ENCODE peak calls at places on chromosomes 11 and 22, in nine cellular contexts. Z, V, U, D, G, S, J, I and Y are unnamed samples.

GRCh38 chr11:94728541-94728940 is 39.6 kb upstream of the AMOTL1 start:
- DNase-seq in U (no peak), G (no peak), J (no peak), I (no peak), Z (no peak), D (no peak), S (no peak), V (peak; percentile 59), Y (no peak)

GRCh38 chr11:119248750-119249670 is 42.9 kb downstream of the CBL start:
- DNase-seq in I (no peak), U (no peak), D (no peak), S (no peak), G (no peak), J (no peak), V (no peak), Z (no peak), Y (no peak)

GRCh38 chr11:1148752-1149180 is 9.0 kb upstream of the MUC5AC start:
- DNase-seq in V (no peak), D (no peak), I (no peak), G (no peak), S (no peak), U (no peak), J (no peak), Z (no peak), Y (no peak)

GRCh38 chr11:119298726-119299125 is 18.2 kb downstream of the MCAM start:
- DNase-seq in S (no peak), V (no peak), Z (no peak), G (no peak), I (no peak), D (peak; percentile 65), U (no peak), J (no peak), Y (no peak)

GRCh38 chr11:11513438-11513837 is 108.4 kb downstream of the GALNT18 start:
- DNase-seq in U (no peak), G (no peak), J (no peak), D (no peak), Z (no peak), S (no peak), V (peak; percentile 85), I (no peak), Y (no peak)

GRCh38 chr11:64203421-64204079 is 3.0 kb upstream of the FERMT3 start:
- DNase-seq in G (no peak), U (no peak), Z (no peak), J (no peak), S (no peak), V (no peak), D (no peak), I (no peak), Y (no peak)

GRCh38 chr11:133809525-133810178 is 35.7 kb downstream of the SPATA19 start:
- DNase-seq in I (no peak), V (no peak), U (no peak), G (no peak), Z (no peak), D (no peak), S (no peak), J (no peak), Y (no peak)

GRCh38 chr22:29944339-29944738 is 61.4 kb downstream of the MTMR3 start:
- DNase-seq in S (no peak), D (no peak), Z (no peak), V (no peak), G (no peak), I (no peak), J (no peak), U (no peak), Y (no peak)

GRCh38 chr11:34840736-34841386 is 75.3 kb downstream of the APIP start:
- DNase-seq in U (peak; percentile 57), D (no peak), G (peak; percentile 27), J (peak; percentile 85), S (no peak), V (no peak), Z (no peak), I (no peak), Y (peak; percentile 52)

GRCh38 chr11:36899796-36900195 is 301.8 kb upstream of the RAG2 start:
- DNase-seq in S (no peak), J (no peak), I (no peak), U (no peak), V (no peak), D (no peak), G (no peak), Z (no peak), Y (no peak)

GRCh38 chr11:126400019-126400962 is 44.8 kb downstream of the ST3GAL4 start:
- DNase-seq in J (no peak), I (no peak), G (no peak), Z (no peak), V (no peak), U (no peak), S (no peak), D (no peak), Y (no peak)

GRCh38 chr11:35347921-35348331 is 71.4 kb downstream of the SLC1A2 start:
- DNase-seq in G (no peak), J (no peak), I (peak; percentile 71), V (peak; percentile 87), S (no peak), Z (no peak), D (no peak), U (no peak), Y (no peak)

GRCh38 chr11:64691543-64691942 is 31.5 kb downstream of the NRXN2 start:
- DNase-seq in S (no peak), V (no peak), Z (no peak), I (no peak), G (no peak), J (no peak), U (no peak), D (no peak), Y (no peak)

GRCh38 chr11:44994753-44995152 is 44.1 kb upstream of the TP53I11 start:
- DNase-seq in S (no peak), Z (no peak), G (no peak), D (no peak), U (no peak), I (no peak), V (no peak), J (no peak), Y (no peak)
- TF ChIP-seq CTCF in S (no peak), Z (no peak), G (no peak), D (no peak), U (peak; percentile 6), I (no peak), V (no peak), J (no peak), Y (no peak)

GRCh38 chr22:39502109-39502788 is at the start of gene MIEF1:
- DNase-seq in D (peak; percentile 99), V (peak; percentile 67), I (peak; percentile 70), G (peak; percentile 98), Z (peak; percentile 94), J (peak; percentile 97), U (peak; percentile 96), S (peak; percentile 91), Y (peak; percentile 98)
- TF ChIP-seq CTCF in D (no peak), V (no peak), I (no peak), G (no peak), Z (no peak), J (no peak), U (no peak), S (no peak), Y (no peak)

DNA sequence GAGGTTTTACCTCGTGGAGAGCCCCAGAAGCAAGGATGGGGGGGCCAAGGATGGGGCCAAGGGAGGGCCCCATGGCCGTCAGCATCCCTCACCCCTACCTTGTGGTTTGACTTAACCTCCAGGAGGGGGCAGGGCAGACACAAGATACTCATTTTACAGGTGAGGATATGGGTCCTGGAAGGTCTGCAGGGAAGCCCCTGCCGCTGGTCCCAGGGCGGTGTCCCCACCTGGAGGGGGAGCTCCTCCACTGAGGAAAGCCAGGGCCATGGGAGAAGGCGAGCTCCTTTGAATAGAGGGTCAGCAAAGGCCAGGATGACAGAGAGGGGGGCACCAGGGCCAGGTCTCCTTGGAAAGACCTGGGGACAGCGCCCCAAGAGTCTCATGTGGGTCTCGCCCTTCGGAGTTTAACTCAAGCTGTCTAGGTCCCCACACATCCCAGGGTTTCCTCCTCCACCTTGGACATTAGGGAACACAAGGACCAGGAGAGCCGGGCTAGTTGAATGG is 5.9 kb upstream of the ADORA2A start:
- DNase-seq in I (no peak), D (no peak), J (peak; percentile 44), U (peak; percentile 73), G (peak; percentile 68), V (no peak), Z (no peak), S (peak; percentile 86), Y (peak; percentile 69)
- TF ChIP-seq CTCF in I (peak; percentile 17), D (no peak), J (peak; percentile 29), U (peak; percentile 87), G (peak; percentile 64), V (peak; percentile 21), Z (peak; percentile 48), S (peak; percentile 74), Y (peak; percentile 28)

DNA sequence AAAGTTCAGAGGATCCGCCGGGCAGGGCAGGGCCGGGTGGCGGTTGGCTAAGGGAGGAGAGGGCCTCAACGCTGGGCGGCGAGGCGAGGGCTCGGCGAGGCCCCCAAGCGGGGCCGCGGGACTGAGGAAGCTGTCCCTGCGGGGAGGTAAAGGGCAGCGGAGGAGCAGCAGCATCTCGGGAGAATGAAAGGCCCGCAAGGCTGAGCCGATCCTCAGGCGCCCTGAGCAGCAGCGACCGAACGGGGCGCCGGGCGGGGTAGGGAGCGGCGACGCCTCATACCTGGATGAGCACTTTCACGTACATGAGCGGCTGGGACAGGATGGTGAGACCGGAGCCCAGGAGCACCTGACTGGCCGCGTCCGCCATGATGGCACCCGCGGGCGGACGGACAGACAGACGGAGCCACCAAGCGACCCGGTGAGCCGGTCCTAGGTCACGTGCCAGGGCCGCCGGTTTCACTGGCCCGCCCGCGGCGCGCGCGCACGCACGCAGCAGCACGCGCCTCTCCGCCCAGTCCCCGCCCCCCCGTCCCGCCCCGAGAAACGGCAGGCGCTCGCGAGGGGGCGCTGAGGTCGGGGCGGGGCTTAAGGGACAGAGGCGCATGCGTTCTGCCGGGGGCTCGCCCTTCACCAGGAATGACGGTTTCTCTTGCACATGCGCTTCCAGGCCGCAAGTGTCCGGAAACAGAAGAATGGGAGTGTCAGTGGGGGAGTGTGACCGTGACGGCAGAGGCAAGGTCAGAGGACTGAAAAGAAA is at the start of gene MTCH2:
- DNase-seq in D (peak; percentile 95), Z (peak; percentile 91), I (peak; percentile 81), V (peak; percentile 84), J (peak; percentile 98), U (peak; percentile 95), S (peak; percentile 94), G (peak; percentile 96), Y (peak; percentile 98)
- TF ChIP-seq CTCF in D (peak; percentile 56), Z (peak; percentile 51), I (peak; percentile 26), V (no peak), J (no peak), U (peak; percentile 71), S (peak; percentile 29), G (peak; percentile 12), Y (peak; percentile 26)

GRCh38 chr11:68956142-68956541 is 24.6 kb downstream of the MRGPRD start:
- DNase-seq in G (peak; percentile 52), S (peak; percentile 73), J (peak; percentile 64), U (no peak), I (no peak), Z (peak; percentile 23), V (no peak), D (no peak), Y (peak; percentile 66)
- TF ChIP-seq CTCF in G (peak; percentile 36), S (peak; percentile 27), J (peak; percentile 51), U (peak; percentile 65), I (peak; percentile 28), Z (peak; percentile 37), V (peak; percentile 18), D (no peak), Y (peak; percentile 33)